ENCODE peak calls at places on chromosomes 16 and 17, in four cellular contexts. One of them, this sample, is unnamed.

GRCh38 chr16:10181196-10182162 is 749 bp downstream of the GRIN2A start:
- DNase-seq in IMR-90: peak; percentile 11
- DNase-seq in body of pancreas: peak; percentile 77
- DNase-seq in testis: peak; percentile 78
- DNase-seq in this sample: peak; percentile 85

GRCh38 chr17:17380156-17380925 is 77.2 kb downstream of the NT5M start:
- DNase-seq in IMR-90: no peak
- DNase-seq in body of pancreas: no peak
- DNase-seq in testis: no peak
- DNase-seq in this sample: no peak

GRCh38 chr16:31438414-31438813 is 4.2 kb downstream of the ZNF843 start:
- DNase-seq in IMR-90: no peak
- DNase-seq in body of pancreas: no peak
- DNase-seq in testis: no peak
- DNase-seq in this sample: no peak

GRCh38 chr16:53089434-53090270 is 34.9 kb downstream of the CHD9 start:
- DNase-seq in IMR-90: no peak
- DNase-seq in body of pancreas: no peak
- DNase-seq in testis: no peak
- DNase-seq in this sample: no peak

GRCh38 chr17:79171152-79171551 is 96.5 kb downstream of the ENGASE start:
- DNase-seq in IMR-90: no peak
- DNase-seq in body of pancreas: no peak
- DNase-seq in testis: no peak
- DNase-seq in this sample: no peak

GRCh38 chr17:70344356-70345060 is 175.2 kb downstream of the KCNJ2 start:
- DNase-seq in IMR-90: peak; percentile 27
- DNase-seq in body of pancreas: no peak
- DNase-seq in testis: no peak
- DNase-seq in this sample: no peak

GRCh38 chr17:79496422-79497005 is 114.3 kb downstream of the RBFOX3 start:
- DNase-seq in IMR-90: no peak
- DNase-seq in body of pancreas: no peak
- DNase-seq in testis: no peak
- DNase-seq in this sample: no peak

GRCh38 chr16:19236561-19236960 is 49.0 kb upstream of the CLEC19A start:
- DNase-seq in IMR-90: no peak
- DNase-seq in body of pancreas: no peak
- DNase-seq in testis: no peak
- DNase-seq in this sample: no peak

GRCh38 chr16:70759666-70760065 is 41.3 kb downstream of the VAC14 start:
- DNase-seq in IMR-90: no peak
- DNase-seq in body of pancreas: no peak
- DNase-seq in testis: no peak
- DNase-seq in this sample: peak; percentile 9

GRCh38 chr16:46427340-46428107 is 193.7 kb downstream of the SHCBP1 start:
- DNase-seq in IMR-90: no peak
- DNase-seq in body of pancreas: no peak
- DNase-seq in testis: no peak
- DNase-seq in this sample: peak; percentile 18

GRCh38 chr16:17160285-17160854 is 310.4 kb downstream of the XYLT1 start:
- DNase-seq in IMR-90: peak; percentile 45
- DNase-seq in body of pancreas: no peak
- DNase-seq in testis: no peak
- DNase-seq in this sample: no peak

GRCh38 chr16:13480801-13481200 is 439.2 kb upstream of the ERCC4 start:
- DNase-seq in IMR-90: no peak
- DNase-seq in body of pancreas: no peak
- DNase-seq in testis: no peak
- DNase-seq in this sample: no peak

DNA sequence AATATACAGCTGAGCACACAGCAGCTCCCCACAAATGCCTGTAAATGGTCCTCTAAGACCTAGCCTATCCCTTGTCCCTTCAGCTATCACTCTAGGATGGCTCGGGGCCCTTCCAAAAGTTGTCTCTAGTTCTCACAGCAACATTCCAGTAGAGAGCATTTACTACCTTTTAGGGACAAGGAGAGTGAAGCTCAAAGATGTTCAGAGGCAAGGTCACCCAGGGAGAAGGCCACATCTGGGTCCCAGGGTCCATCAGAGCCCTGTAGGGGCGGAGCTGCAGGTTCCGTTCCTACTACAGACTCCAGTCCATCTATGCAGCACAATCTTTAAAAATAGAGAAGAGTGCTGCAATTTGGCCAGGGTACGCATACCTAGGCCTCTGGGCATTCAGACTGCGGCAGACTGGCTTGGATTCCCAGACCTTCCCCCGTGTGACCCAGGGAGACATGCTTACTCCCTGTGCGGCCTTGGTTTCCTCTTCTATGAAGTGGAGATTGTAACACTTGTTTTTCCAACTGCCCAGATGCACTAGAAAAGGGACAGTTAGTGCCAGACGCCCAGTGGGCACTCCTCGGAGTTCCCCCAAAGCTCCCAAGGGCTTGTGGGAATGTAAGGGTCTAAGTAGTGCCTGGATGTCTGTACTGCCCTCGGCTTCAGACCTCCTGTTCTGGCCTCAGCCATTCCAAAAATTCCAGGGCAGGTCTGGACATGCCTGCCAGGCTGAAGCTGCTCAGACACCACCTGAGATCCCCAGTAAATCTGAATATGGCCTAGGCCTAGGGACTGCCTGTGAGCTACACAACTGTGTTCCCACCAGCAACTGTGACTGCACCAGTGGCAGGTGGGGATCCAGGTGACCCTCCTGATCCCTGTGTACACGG is 2.5 kb downstream of the SLC12A4 start:
- DNase-seq in IMR-90: no peak
- DNase-seq in body of pancreas: no peak
- DNase-seq in testis: no peak
- DNase-seq in this sample: no peak
- H3K4me1 ChIP-seq in IMR-90: peaks cover 39% of the 10 kb centered on the region
- H3K4me1 ChIP-seq in body of pancreas: peaks cover 55% of the 10 kb centered on the region
- H3K4me1 ChIP-seq in testis: peaks cover 23% of the 10 kb centered on the region
- H3K4me1 ChIP-seq in this sample: peaks cover 34% of the 10 kb centered on the region

GRCh38 chr16:77300232-77300631 is 101.0 kb downstream of the SYCE1L start:
- DNase-seq in IMR-90: no peak
- DNase-seq in body of pancreas: no peak
- DNase-seq in testis: no peak
- DNase-seq in this sample: no peak
- H3K27ac ChIP-seq in IMR-90: no peak overlapping the region
- H3K27ac ChIP-seq in body of pancreas: no peak overlapping the region
- H3K27ac ChIP-seq in testis: no peak overlapping the region
- H3K27ac ChIP-seq in this sample: no peak overlapping the region

GRCh38 chr17:45313419-45313771 is 3.4 kb downstream of the MAP3K14 start:
- DNase-seq in IMR-90: no peak
- DNase-seq in body of pancreas: no peak
- DNase-seq in testis: no peak
- DNase-seq in this sample: no peak
- H3K4me1 ChIP-seq in IMR-90: peaks cover 39% of the 10 kb centered on the region
- H3K4me1 ChIP-seq in body of pancreas: peaks cover 79% of the 10 kb centered on the region
- H3K4me1 ChIP-seq in testis: peaks cover 52% of the 10 kb centered on the region
- H3K4me1 ChIP-seq in this sample: peaks cover 40% of the 10 kb centered on the region

DNA sequence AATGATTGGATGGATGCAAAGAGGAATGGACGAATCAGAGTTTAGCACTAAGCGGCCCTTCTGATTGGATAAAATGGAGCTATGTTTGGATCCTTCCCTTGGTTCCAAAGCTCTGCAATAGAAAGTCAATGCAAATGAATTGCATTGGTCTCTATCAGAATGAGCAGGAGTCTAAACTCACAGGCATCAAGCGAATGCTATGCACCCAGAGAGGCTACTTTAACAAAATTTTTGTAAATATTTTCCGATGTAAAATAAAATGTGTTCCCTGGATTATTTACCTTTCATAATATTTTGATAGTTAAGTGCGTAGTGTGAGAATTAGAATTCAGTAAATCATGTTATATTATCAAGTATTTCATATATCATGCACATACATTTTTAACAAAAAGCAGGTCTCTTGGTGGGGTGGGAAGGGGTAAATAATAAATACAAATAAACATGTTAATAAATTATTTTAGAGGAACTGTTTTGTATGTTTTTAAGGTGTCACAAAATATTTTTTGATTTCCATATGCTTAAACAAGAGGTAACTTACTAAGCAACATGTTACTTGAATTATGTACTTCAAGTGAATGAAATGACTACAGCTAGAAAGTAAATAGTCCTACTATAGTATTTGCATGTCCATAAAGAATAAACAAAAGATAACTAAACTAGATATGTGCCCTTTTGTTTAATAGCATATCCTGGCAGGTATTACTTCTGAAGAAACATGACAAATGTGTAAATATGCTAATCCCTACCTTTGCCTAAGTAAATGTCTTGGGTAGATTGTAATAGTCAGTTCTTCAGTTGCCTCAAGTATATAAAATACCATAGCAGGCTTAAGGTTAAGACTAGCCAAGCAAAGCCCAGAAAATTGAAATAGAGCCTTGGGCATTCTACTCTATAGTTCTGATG is 4.4 kb upstream of the UNK start:
- DNase-seq in IMR-90: no peak
- DNase-seq in body of pancreas: no peak
- DNase-seq in testis: no peak
- DNase-seq in this sample: no peak
- H3K27ac ChIP-seq in IMR-90: no peak overlapping the region
- H3K27ac ChIP-seq in body of pancreas: peak overlapping the region; percentile 54
- H3K27ac ChIP-seq in testis: peak overlapping the region; percentile 39
- H3K27ac ChIP-seq in this sample: no peak overlapping the region

GRCh38 chr16:69108905-69109252 is 3.4 kb downstream of the HAS3 start:
- DNase-seq in IMR-90: no peak
- DNase-seq in body of pancreas: no peak
- DNase-seq in testis: no peak
- DNase-seq in this sample: no peak
- H3K4me1 ChIP-seq in IMR-90: peaks cover 4% of the 10 kb centered on the region
- H3K4me1 ChIP-seq in body of pancreas: peaks cover 43% of the 10 kb centered on the region
- H3K4me1 ChIP-seq in testis: peaks cover 21% of the 10 kb centered on the region
- H3K4me1 ChIP-seq in this sample: peaks cover 8% of the 10 kb centered on the region

GRCh38 chr17:43840814-43841213 is 6.2 kb upstream of the CD300LG start:
- DNase-seq in IMR-90: peak; percentile 16
- DNase-seq in body of pancreas: no peak
- DNase-seq in testis: peak; percentile 38
- DNase-seq in this sample: no peak
- H3K27ac ChIP-seq in IMR-90: no peak overlapping the region
- H3K27ac ChIP-seq in body of pancreas: peak overlapping the region; percentile 59
- H3K27ac ChIP-seq in testis: peak overlapping the region; percentile 44
- H3K27ac ChIP-seq in this sample: no peak overlapping the region

GRCh38 chr17:58377005-58377660 is 25.1 kb upstream of the SUPT4H1 start:
- DNase-seq in IMR-90: no peak
- DNase-seq in body of pancreas: peak; percentile 27
- DNase-seq in testis: no peak
- DNase-seq in this sample: no peak

GRCh38 chr17:58375811-58376210 is 23.8 kb upstream of the SUPT4H1 start:
- DNase-seq in IMR-90: no peak
- DNase-seq in body of pancreas: no peak
- DNase-seq in testis: no peak
- DNase-seq in this sample: no peak

GRCh38 chr17:58378895-58379824 is 27.2 kb upstream of the SUPT4H1 start:
- DNase-seq in IMR-90: no peak
- DNase-seq in body of pancreas: no peak
- DNase-seq in testis: no peak
- DNase-seq in this sample: no peak

GRCh38 chr17:58376472-58376921 is 24.5 kb upstream of the SUPT4H1 start:
- DNase-seq in IMR-90: no peak
- DNase-seq in body of pancreas: no peak
- DNase-seq in testis: no peak
- DNase-seq in this sample: no peak

GRCh38 chr17:58377661-58378060 is 25.7 kb upstream of the SUPT4H1 start:
- DNase-seq in IMR-90: no peak
- DNase-seq in body of pancreas: no peak
- DNase-seq in testis: no peak
- DNase-seq in this sample: no peak
- H3K4me1 ChIP-seq in IMR-90: no peaks in the 10 kb centered on the region
- H3K4me1 ChIP-seq in body of pancreas: peaks cover 48% of the 10 kb centered on the region
- H3K4me1 ChIP-seq in testis: peaks cover 3% of the 10 kb centered on the region
- H3K4me1 ChIP-seq in this sample: no peaks in the 10 kb centered on the region

This sample was measured in right cardiac atrium.